ENCODE peak calls at places on chromosome 1, in eight cellular contexts. One of them, this sample, is unnamed.

GRCh38 chr1:35539824-35540261 is 17.4 kb downstream of the KIAA0319L start:
- DNase-seq in astrocyte of the spinal cord: peak
- DNase-seq in cardiac muscle cell: no peak
- DNase-seq in NB4: peak
- DNase-seq in OCI-LY7: no peak
- DNase-seq in breast epithelium: no peak
- DNase-seq in transverse colon: no peak
- DNase-seq in HepG2: no peak
- DNase-seq in this sample: peak

GRCh38 chr1:100034465-100034864 is 64.7 kb downstream of the SLC35A3 start:
- DNase-seq in astrocyte of the spinal cord: peak
- DNase-seq in cardiac muscle cell: peak
- DNase-seq in NB4: peak
- DNase-seq in OCI-LY7: peak
- DNase-seq in breast epithelium: no peak
- DNase-seq in transverse colon: no peak
- DNase-seq in HepG2: peak
- DNase-seq in this sample: peak

GRCh38 chr1:54334996-54335395 is 71.2 kb downstream of the SSBP3 start:
- DNase-seq in astrocyte of the spinal cord: peak
- DNase-seq in cardiac muscle cell: no peak
- DNase-seq in NB4: no peak
- DNase-seq in OCI-LY7: no peak
- DNase-seq in breast epithelium: no peak
- DNase-seq in transverse colon: no peak
- DNase-seq in HepG2: no peak
- DNase-seq in this sample: peak

GRCh38 chr1:150267896-150268295 is 920 bp downstream of the APH1A start:
- DNase-seq in astrocyte of the spinal cord: no peak
- DNase-seq in cardiac muscle cell: no peak
- DNase-seq in NB4: no peak
- DNase-seq in OCI-LY7: no peak
- DNase-seq in breast epithelium: no peak
- DNase-seq in transverse colon: no peak
- DNase-seq in HepG2: no peak
- DNase-seq in this sample: peak

GRCh38 chr1:221845650-221846371 is 103.9 kb upstream of the DUSP10 start:
- DNase-seq in astrocyte of the spinal cord: peak
- DNase-seq in cardiac muscle cell: no peak
- DNase-seq in NB4: no peak
- DNase-seq in OCI-LY7: no peak
- DNase-seq in breast epithelium: peak
- DNase-seq in transverse colon: peak
- DNase-seq in HepG2: peak
- DNase-seq in this sample: peak

GRCh38 chr1:228272831-228273571 is 65.2 kb downstream of the OBSCN start:
- DNase-seq in astrocyte of the spinal cord: no peak
- DNase-seq in cardiac muscle cell: no peak
- DNase-seq in NB4: no peak
- DNase-seq in OCI-LY7: no peak
- DNase-seq in breast epithelium: no peak
- DNase-seq in transverse colon: no peak
- DNase-seq in HepG2: no peak
- DNase-seq in this sample: no peak

GRCh38 chr1:212950243-212951057 is at the start of gene VASH2:
- DNase-seq in astrocyte of the spinal cord: peak
- DNase-seq in cardiac muscle cell: peak
- DNase-seq in NB4: peak
- DNase-seq in OCI-LY7: peak
- DNase-seq in breast epithelium: peak
- DNase-seq in transverse colon: peak
- DNase-seq in HepG2: peak
- DNase-seq in this sample: peak

GRCh38 chr1:119453021-119453420 is 38.1 kb downstream of the HSD3B2 start:
- DNase-seq in astrocyte of the spinal cord: peak
- DNase-seq in cardiac muscle cell: no peak
- DNase-seq in NB4: no peak
- DNase-seq in OCI-LY7: no peak
- DNase-seq in breast epithelium: no peak
- DNase-seq in transverse colon: no peak
- DNase-seq in HepG2: no peak
- DNase-seq in this sample: peak

GRCh38 chr1:193654951-193655705 is 468.7 kb upstream of the B3GALT2 start:
- DNase-seq in astrocyte of the spinal cord: peak
- DNase-seq in cardiac muscle cell: no peak
- DNase-seq in NB4: no peak
- DNase-seq in OCI-LY7: no peak
- DNase-seq in breast epithelium: no peak
- DNase-seq in transverse colon: no peak
- DNase-seq in HepG2: no peak
- DNase-seq in this sample: peak

GRCh38 chr1:1678581-1679380 is 13.8 kb downstream of the SLC35E2B start:
- DNase-seq in astrocyte of the spinal cord: no peak
- DNase-seq in cardiac muscle cell: peak
- DNase-seq in NB4: peak
- DNase-seq in OCI-LY7: peak
- DNase-seq in breast epithelium: no peak
- DNase-seq in transverse colon: peak
- DNase-seq in HepG2: peak
- DNase-seq in this sample: peak

GRCh38 chr1:183824295-183824694 is 19.4 kb downstream of the RGL1 start:
- DNase-seq in astrocyte of the spinal cord: no peak
- DNase-seq in cardiac muscle cell: no peak
- DNase-seq in NB4: peak
- DNase-seq in OCI-LY7: no peak
- DNase-seq in breast epithelium: no peak
- DNase-seq in transverse colon: no peak
- DNase-seq in HepG2: no peak
- DNase-seq in this sample: no peak

GRCh38 chr1:183830389-183830788 is 25.5 kb downstream of the RGL1 start:
- DNase-seq in astrocyte of the spinal cord: no peak
- DNase-seq in cardiac muscle cell: no peak
- DNase-seq in NB4: no peak
- DNase-seq in OCI-LY7: no peak
- DNase-seq in breast epithelium: no peak
- DNase-seq in transverse colon: no peak
- DNase-seq in HepG2: no peak
- DNase-seq in this sample: no peak

GRCh38 chr1:183832472-183832871 is 27.6 kb downstream of the RGL1 start:
- DNase-seq in astrocyte of the spinal cord: no peak
- DNase-seq in cardiac muscle cell: no peak
- DNase-seq in NB4: peak
- DNase-seq in OCI-LY7: no peak
- DNase-seq in breast epithelium: no peak
- DNase-seq in transverse colon: no peak
- DNase-seq in HepG2: no peak
- DNase-seq in this sample: no peak

GRCh38 chr1:183831336-183831735 is 26.4 kb downstream of the RGL1 start:
- DNase-seq in astrocyte of the spinal cord: no peak
- DNase-seq in cardiac muscle cell: no peak
- DNase-seq in NB4: no peak
- DNase-seq in OCI-LY7: no peak
- DNase-seq in breast epithelium: no peak
- DNase-seq in transverse colon: no peak
- DNase-seq in HepG2: no peak
- DNase-seq in this sample: no peak

GRCh38 chr1:183827801-183828200 is 22.9 kb downstream of the RGL1 start:
- DNase-seq in astrocyte of the spinal cord: no peak
- DNase-seq in cardiac muscle cell: no peak
- DNase-seq in NB4: no peak
- DNase-seq in OCI-LY7: no peak
- DNase-seq in breast epithelium: no peak
- DNase-seq in transverse colon: no peak
- DNase-seq in HepG2: peak
- DNase-seq in this sample: no peak
- TF ChIP-seq CTCF in astrocyte of the spinal cord: no peak
- TF ChIP-seq CTCF in cardiac muscle cell: no peak
- TF ChIP-seq CTCF in NB4: no peak
- TF ChIP-seq CTCF in OCI-LY7: no peak
- TF ChIP-seq CTCF in breast epithelium: no peak
- TF ChIP-seq CTCF in transverse colon: no peak
- TF ChIP-seq CTCF in HepG2: no peak
- TF ChIP-seq CTCF in this sample: no peak

DNA sequence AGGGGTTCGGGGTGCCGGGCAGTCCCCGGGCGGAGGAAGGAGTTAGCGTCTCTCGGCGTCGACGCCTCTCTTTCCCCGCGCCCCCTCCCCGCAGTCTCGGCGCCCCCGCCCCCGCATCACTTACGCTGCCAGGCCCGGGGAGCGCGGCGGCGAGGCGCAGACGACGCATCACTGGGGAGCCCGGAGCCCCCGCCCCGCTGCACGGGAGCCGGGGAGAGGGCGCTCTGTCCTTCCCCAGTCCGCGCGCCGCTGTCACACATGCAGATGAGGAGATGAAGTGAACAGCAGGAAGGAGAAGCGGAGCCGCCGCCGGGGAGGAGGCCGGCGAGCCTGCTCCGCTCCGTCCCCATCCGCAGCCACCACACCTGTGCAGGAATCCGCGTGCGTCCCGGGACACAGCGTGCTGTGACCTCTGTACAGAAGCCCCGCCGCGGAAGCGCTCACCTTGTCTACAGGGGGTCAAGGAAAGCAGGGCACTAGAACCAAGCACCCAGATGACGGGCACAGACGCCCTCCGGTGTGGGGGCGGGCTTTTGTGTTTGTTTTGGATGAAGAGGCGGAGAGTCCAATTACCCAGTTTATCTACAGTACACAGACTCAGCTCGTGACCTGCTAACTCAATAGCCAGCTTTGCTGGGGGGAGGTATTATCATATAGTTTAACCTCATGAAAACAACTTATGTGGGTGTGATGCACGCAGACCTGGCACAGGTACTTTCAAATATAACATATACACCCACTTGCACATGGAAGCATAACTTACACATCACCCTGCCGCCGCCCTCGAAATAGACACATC is 12.5 kb downstream of the KLHDC8A start:
- DNase-seq in astrocyte of the spinal cord: no peak
- DNase-seq in cardiac muscle cell: peak
- DNase-seq in NB4: no peak
- DNase-seq in OCI-LY7: no peak
- DNase-seq in breast epithelium: no peak
- DNase-seq in transverse colon: peak
- DNase-seq in HepG2: peak
- DNase-seq in this sample: no peak
- H3K4me3 ChIP-seq in astrocyte of the spinal cord: no peak
- H3K4me3 ChIP-seq in cardiac muscle cell: peak
- H3K4me3 ChIP-seq in NB4: no peak
- H3K4me3 ChIP-seq in OCI-LY7: no peak
- H3K4me3 ChIP-seq in breast epithelium: peak
- H3K4me3 ChIP-seq in transverse colon: peak
- H3K4me3 ChIP-seq in HepG2: no peak
- H3K4me3 ChIP-seq in this sample: no peak

DNA sequence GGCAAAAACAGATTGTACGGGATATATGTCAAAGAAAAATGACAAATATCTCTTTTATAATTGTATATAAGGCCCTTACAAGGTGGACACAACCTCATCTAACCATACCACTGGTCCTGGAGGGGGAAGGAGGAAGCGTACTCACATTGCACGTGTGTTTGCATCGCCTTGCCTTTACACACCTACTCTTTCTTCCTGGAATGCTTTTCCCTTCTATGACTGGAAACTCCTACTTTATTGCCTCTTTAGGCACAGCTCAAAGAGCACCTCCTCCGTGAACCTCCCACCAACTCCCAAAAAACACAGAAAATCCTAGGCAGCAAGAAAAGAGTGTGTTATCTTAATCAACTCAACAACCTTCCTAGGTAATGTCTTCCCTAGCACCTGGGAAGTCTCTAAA is 99.7 kb upstream of the LBR start:
- DNase-seq in astrocyte of the spinal cord: no peak
- DNase-seq in cardiac muscle cell: no peak
- DNase-seq in NB4: no peak
- DNase-seq in OCI-LY7: no peak
- DNase-seq in breast epithelium: no peak
- DNase-seq in transverse colon: no peak
- DNase-seq in HepG2: no peak
- DNase-seq in this sample: no peak
- TF ChIP-seq CTCF in astrocyte of the spinal cord: no peak
- TF ChIP-seq CTCF in cardiac muscle cell: no peak
- TF ChIP-seq CTCF in NB4: no peak
- TF ChIP-seq CTCF in OCI-LY7: no peak
- TF ChIP-seq CTCF in breast epithelium: no peak
- TF ChIP-seq CTCF in transverse colon: no peak
- TF ChIP-seq CTCF in HepG2: no peak
- TF ChIP-seq CTCF in this sample: no peak

GRCh38 chr1:59695301-59695700 is 119.4 kb upstream of the HOOK1 start:
- DNase-seq in astrocyte of the spinal cord: no peak
- DNase-seq in cardiac muscle cell: no peak
- DNase-seq in NB4: no peak
- DNase-seq in OCI-LY7: no peak
- DNase-seq in breast epithelium: no peak
- DNase-seq in transverse colon: no peak
- DNase-seq in HepG2: no peak
- DNase-seq in this sample: peak

GRCh38 chr1:59698386-59698785 is 116.4 kb upstream of the HOOK1 start:
- DNase-seq in astrocyte of the spinal cord: no peak
- DNase-seq in cardiac muscle cell: no peak
- DNase-seq in NB4: peak
- DNase-seq in OCI-LY7: no peak
- DNase-seq in breast epithelium: no peak
- DNase-seq in transverse colon: no peak
- DNase-seq in HepG2: no peak
- DNase-seq in this sample: no peak

GRCh38 chr1:59697138-59697811 is 117.5 kb upstream of the HOOK1 start:
- DNase-seq in astrocyte of the spinal cord: no peak
- DNase-seq in cardiac muscle cell: no peak
- DNase-seq in NB4: peak
- DNase-seq in OCI-LY7: no peak
- DNase-seq in breast epithelium: no peak
- DNase-seq in transverse colon: no peak
- DNase-seq in HepG2: peak
- DNase-seq in this sample: no peak

GRCh38 chr1:59699227-59699847 is 115.4 kb upstream of the HOOK1 start:
- DNase-seq in astrocyte of the spinal cord: peak
- DNase-seq in cardiac muscle cell: peak
- DNase-seq in NB4: peak
- DNase-seq in OCI-LY7: peak
- DNase-seq in breast epithelium: no peak
- DNase-seq in transverse colon: no peak
- DNase-seq in HepG2: peak
- DNase-seq in this sample: peak

DNA sequence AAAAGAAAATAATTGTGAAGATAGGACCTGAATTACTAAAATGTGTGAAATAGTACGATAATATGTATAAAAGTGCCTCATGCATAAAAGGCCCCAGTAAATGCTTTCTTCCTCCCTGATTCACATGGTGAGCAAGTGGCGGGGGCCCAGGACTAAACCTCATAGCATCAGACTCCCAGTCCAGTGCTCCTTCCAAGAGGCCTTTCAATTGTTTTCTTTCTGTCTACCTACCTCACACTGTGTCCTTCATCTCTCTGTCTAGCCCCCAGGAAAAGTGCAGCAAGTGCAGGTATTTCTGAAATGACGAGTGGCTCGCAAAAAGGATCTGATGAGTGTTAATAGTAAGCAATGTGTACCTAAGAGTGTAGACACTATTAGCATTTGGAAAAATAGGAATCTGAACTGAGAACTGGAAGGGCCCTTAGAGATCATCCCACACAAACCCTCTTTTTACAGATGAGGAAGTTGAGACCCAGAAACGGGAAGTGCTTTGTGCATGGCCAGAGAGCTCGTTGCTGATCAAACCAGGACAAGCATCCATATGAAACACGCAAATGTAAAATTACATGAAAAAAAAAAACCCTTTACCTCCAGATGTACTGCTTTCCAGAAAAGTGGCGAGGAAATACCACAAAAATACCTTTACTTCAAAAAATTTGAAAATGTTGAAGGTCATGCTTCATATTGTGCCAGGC is 118.2 kb upstream of the HOOK1 start:
- DNase-seq in astrocyte of the spinal cord: no peak
- DNase-seq in cardiac muscle cell: no peak
- DNase-seq in NB4: peak
- DNase-seq in OCI-LY7: peak
- DNase-seq in breast epithelium: no peak
- DNase-seq in transverse colon: no peak
- DNase-seq in HepG2: no peak
- DNase-seq in this sample: no peak
- H3K4me3 ChIP-seq in astrocyte of the spinal cord: no peak
- H3K4me3 ChIP-seq in cardiac muscle cell: no peak
- H3K4me3 ChIP-seq in NB4: peak
- H3K4me3 ChIP-seq in OCI-LY7: no peak
- H3K4me3 ChIP-seq in breast epithelium: no peak
- H3K4me3 ChIP-seq in transverse colon: no peak
- H3K4me3 ChIP-seq in HepG2: no peak
- H3K4me3 ChIP-seq in this sample: no peak